ENCODE peak calls at places on chromosomes 12 and 14, in six cellular contexts. O is HCT116, S is MCF 10A, F is ascending aorta, W is GM04504, B is amygdala. X is an unnamed sample.

GRCh38 chr12:89770391-89770790 is 61.8 kb upstream of the ATP2B1 start:
- DNase-seq in W (no peak), B (no peak), F (no peak), O (no peak), S (no peak), X (no peak)

GRCh38 chr14:72810201-72810600 is 83.7 kb downstream of the DPF3 start:
- DNase-seq in W (no peak), O (no peak), S (no peak), F (no peak), B (no peak), X (no peak)

GRCh38 chr14:94054401-94054800 is 26.6 kb downstream of the DDX24 start:
- DNase-seq in F (peak; percentile 42), O (no peak), W (no peak), B (no peak), S (no peak), X (peak; percentile 23)

GRCh38 chr14:55297611-55298323 is 26.5 kb downstream of the FBXO34 start:
- DNase-seq in W (no peak), S (peak; percentile 84), B (no peak), O (no peak), F (no peak), X (no peak)

GRCh38 chr12:132711169-132711843 is 664 bp downstream of the PGAM5 start:
- DNase-seq in S (peak; percentile 18), W (no peak), B (no peak), O (no peak), F (no peak), X (no peak)

GRCh38 chr12:48788852-48789775 is at the start of gene ADCY6:
- DNase-seq in B (peak; percentile 7), W (no peak), S (peak; percentile 68), O (peak; percentile 29), F (peak; percentile 89), X (peak; percentile 91)

GRCh38 chr12:105939181-105939721 is 199.5 kb downstream of the NUAK1 start:
- DNase-seq in W (no peak), S (no peak), F (no peak), B (no peak), O (no peak), X (no peak)

GRCh38 chr12:70157099-70157498 is 86.1 kb upstream of the CNOT2 start:
- DNase-seq in F (no peak), S (no peak), O (no peak), W (no peak), B (no peak), X (no peak)

GRCh38 chr12:123948401-123949117 is 24.1 kb downstream of the CCDC92 start:
- DNase-seq in O (no peak), F (no peak), B (no peak), S (no peak), W (no peak), X (no peak)

GRCh38 chr12:116662612-116663144 is 75.2 kb downstream of the SPRING1 start:
- DNase-seq in S (no peak), F (no peak), W (no peak), B (peak; percentile 1), O (no peak), X (no peak)

GRCh38 chr12:122013792-122014590 is 7.7 kb upstream of the BCL7A start:
- DNase-seq in F (no peak), W (no peak), S (no peak), O (no peak), B (no peak), X (no peak)

GRCh38 chr12:75457191-75457590 is 23.4 kb upstream of the GLIPR1 start:
- DNase-seq in F (no peak), W (no peak), S (no peak), O (no peak), B (no peak), X (no peak)

GRCh38 chr14:61603736-61604135 is 91.6 kb upstream of the HIF1A start:
- DNase-seq in W (no peak), F (no peak), S (peak; percentile 61), O (no peak), B (no peak), X (no peak)

GRCh38 chr12:24014240-24014639 is 64.8 kb upstream of the SOX5 start:
- DNase-seq in B (no peak), W (no peak), F (no peak), S (no peak), O (no peak), X (no peak)

GRCh38 chr14:100062602-100063001 is 2.6 kb upstream of the EVL start:
- DNase-seq in O (no peak), F (no peak), B (no peak), S (no peak), W (no peak), X (no peak)

X was measured in osteocyte.